ENCODE peak calls at places on chromosomes 11 and 22, in seven cellular contexts. M is posterior cingulate gyrus; S is neural crest cell; W is naive thymus-derived CD8-positive, alpha-beta T cell; L is mammary epithelial cell; E is activated T-cell treated with anti-CD3 and anti-CD28 coated beads, Interleukin-2, amount 50 U/mL, for 24 hours; A is cardiac muscle cell. C is an unnamed sample.
A peak's percentile ranks its signal among the peaks of the same experiment; 100 is the strongest.

GRCh38 chr11:127866109-127866508 is 721.2 kb downstream of the ETS1 start:
- DNase-seq in W (no peak), L (peak; percentile 31), S (no peak), A (no peak), E (no peak), M (no peak), C (no peak)

GRCh38 chr11:2329551-2329950 is 27.7 kb downstream of the TSPAN32 start:
- DNase-seq in E (no peak), L (no peak), M (no peak), W (no peak), S (no peak), A (no peak), C (no peak)

GRCh38 chr11:120431633-120432032 is 79.9 kb upstream of the GRIK4 start:
- DNase-seq in L (no peak), A (peak; percentile 60), M (no peak), S (no peak), W (no peak), E (no peak), C (no peak)

GRCh38 chr11:11818529-11819121 is 23.1 kb upstream of the USP47 start:
- DNase-seq in L (no peak), E (no peak), W (no peak), A (no peak), M (no peak), S (no peak), C (no peak)

GRCh38 chr11:65720237-65720934 is at the start of gene RNASEH2C:
- DNase-seq in M (peak; percentile 89), L (peak; percentile 81), E (peak; percentile 88), A (peak; percentile 91), S (peak; percentile 77), W (peak; percentile 72), C (peak; percentile 92)

GRCh38 chr22:44575344-44576268 is 77.6 kb upstream of the RTL6 start:
- DNase-seq in S (no peak), E (peak; percentile 17), A (no peak), M (no peak), W (no peak), L (no peak), C (peak; percentile 21)

GRCh38 chr22:25487508-25487907 is 77.0 kb upstream of the GRK3 start:
- DNase-seq in L (no peak), W (no peak), M (no peak), S (no peak), E (no peak), A (no peak), C (no peak)

GRCh38 chr11:111707039-111707690 is 59.0 kb downstream of the PPP2R1B start:
- DNase-seq in A (peak; percentile 96), W (no peak), L (no peak), S (no peak), M (no peak), E (no peak), C (no peak)

GRCh38 chr11:17846852-17847453 is 112.4 kb downstream of the KCNC1 start:
- DNase-seq in L (peak; percentile 31), A (peak; percentile 37), S (no peak), W (no peak), M (peak; percentile 37), E (no peak), C (no peak)

GRCh38 chr11:70547821-70548670 is 149.7 kb downstream of the CTTN start:
- DNase-seq in E (no peak), L (no peak), S (no peak), W (no peak), M (no peak), A (no peak), C (no peak)

GRCh38 chr22:38781033-38781432 is 12.9 kb downstream of the DNAL4 start:
- DNase-seq in A (no peak), W (no peak), S (no peak), M (no peak), L (no peak), E (no peak), C (no peak)

GRCh38 chr11:2166091-2166851 is 5.3 kb upstream of the INS start:
- DNase-seq in M (no peak), E (peak; percentile 70), A (peak; percentile 21), S (peak; percentile 67), L (peak; percentile 23), W (peak; percentile 53), C (no peak)

C was measured in Peyer's patch.